ENCODE peak calls at places on chromosomes 2 and 18, in five cellular contexts. E, H, D, I and S are unnamed samples.

GRCh38 chr2:167771628-167772027 is 475.8 kb downstream of the STK39 start:
- DNase-seq in E (no peak), H (no peak), D (no peak), I (no peak), S (no peak)

GRCh38 chr18:67652296-67652695 is 135.8 kb upstream of the DSEL start:
- DNase-seq in E (no peak), H (no peak), D (no peak), I (no peak), S (no peak)

GRCh38 chr18:46412831-46413371 is 244.1 kb downstream of the LOXHD1 start:
- DNase-seq in E (no peak), H (no peak), D (no peak), I (no peak), S (no peak)

GRCh38 chr2:162840598-162841246 is 2.2 kb upstream of the KCNH7 start:
- DNase-seq in E (no peak), H (peak; percentile 75), D (peak; percentile 74), I (peak; percentile 74), S (no peak)

GRCh38 chr2:204187513-204188088 is 251.0 kb downstream of the ICOS start:
- DNase-seq in E (no peak), H (peak; percentile 24), D (no peak), I (no peak), S (no peak)

GRCh38 chr2:127651987-127652550 is 6.1 kb downstream of the GPR17 start:
- DNase-seq in E (no peak), H (peak; percentile 46), D (no peak), I (no peak), S (no peak)

GRCh38 chr2:38505779-38506178 is 96.9 kb downstream of the HNRNPLL start:
- DNase-seq in E (peak; percentile 77), H (peak; percentile 63), D (peak; percentile 24), I (peak; percentile 29), S (peak; percentile 86)

GRCh38 chr2:172097557-172098131 is 5.1 kb downstream of the DLX2 start:
- DNase-seq in E (no peak), H (no peak), D (peak; percentile 35), I (no peak), S (no peak)

GRCh38 chr2:47509981-47510380 is 107.0 kb downstream of the MSH2 start:
- DNase-seq in E (no peak), H (no peak), D (no peak), I (no peak), S (no peak)

DNA sequence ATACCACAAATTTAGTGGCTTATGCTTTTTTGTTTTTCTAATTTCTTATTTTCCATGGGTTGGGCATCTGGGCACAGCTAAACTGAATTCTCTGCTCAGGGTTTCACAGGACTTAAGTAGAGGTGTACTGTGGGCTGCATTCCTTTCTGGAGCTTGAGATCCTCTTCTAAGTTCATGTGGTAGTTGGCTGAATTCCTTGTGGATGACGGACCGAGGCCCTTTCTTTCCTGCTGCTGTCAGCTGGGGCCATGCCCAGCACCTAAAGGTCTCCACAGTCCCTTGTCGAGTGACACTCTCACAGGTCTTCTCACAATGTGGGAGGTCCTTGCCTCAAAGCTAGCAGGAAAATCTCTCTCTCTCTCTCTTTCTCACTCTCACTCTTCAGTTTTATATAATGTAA is 433.5 kb upstream of the LRATD1 start:
- DNase-seq in E (no peak), H (no peak), D (peak; percentile 3), I (peak; percentile 3), S (no peak)
- H3K4me3 ChIP-seq in E (no peak overlapping the region), H (no peak overlapping the region), D (no peak overlapping the region), I (no peak overlapping the region), S (no peak overlapping the region)

DNA sequence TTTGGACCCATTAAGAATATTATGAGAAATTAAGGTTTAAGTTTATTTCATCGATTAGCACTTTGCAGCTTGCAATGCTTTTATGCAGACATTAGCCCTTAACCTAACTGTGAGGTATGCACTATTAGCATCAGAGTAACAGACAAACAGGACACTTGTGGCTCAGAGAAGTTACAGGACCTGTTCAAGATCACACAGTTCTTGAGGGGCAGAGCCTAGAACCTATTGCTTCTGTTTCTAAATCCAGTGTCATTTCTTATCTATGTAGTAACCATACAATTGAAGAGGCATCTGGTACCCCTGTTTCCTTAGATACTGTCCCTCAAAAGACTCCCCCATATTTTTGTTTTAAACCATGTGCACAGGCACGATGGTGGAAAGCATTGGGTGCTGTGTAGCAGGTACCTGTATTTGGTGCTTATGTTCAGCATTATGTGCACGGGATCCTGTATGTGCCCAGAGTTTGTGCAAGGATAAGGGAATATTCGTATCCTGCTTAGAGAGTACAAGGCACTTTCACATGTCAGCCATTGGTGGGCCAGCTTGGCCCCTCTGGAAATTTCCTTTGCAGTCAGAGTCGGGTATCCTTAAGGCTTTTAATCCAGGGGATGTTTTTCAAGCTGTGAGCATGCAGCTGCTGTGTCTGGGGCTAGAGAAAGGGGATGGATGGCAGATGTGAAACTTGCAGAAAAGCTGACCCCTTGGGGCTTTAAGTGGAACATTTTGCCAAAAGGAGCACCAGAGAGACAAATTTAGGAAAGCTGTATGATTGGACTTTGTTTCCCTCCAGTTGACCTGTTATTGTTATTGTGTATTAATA is 2.0 kb downstream of the LBH start:
- DNase-seq in E (no peak), H (no peak), D (no peak), I (no peak), S (no peak)
- H3K4me3 ChIP-seq in E (peak overlapping the region; percentile 83), H (no peak overlapping the region), D (peak overlapping the region; percentile 67), I (peak overlapping the region; percentile 97), S (peak overlapping the region; percentile 64)

DNA sequence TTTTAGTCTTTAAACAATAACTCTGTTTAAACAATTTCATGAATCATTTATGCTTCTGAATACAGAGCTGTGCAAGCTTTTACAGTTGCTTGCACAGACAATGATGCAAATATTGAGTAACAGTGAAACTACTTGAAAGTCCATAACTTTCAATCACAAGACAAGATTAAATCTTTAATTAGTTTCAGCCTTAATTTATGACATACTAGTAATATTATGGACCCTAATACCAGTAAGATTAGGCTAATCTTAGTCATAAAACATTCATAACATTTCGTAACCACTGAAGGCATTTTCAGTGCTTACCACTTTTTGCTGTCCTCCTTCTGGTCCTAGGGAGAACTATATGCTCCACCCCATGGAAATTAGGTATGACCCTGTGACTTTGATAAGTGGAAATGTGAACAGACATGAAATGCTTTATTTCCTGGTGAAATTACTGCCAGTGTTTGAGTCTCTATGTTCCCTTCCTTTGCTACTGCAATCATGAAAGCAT is 1.8 kb upstream of the COBLL1 start:
- DNase-seq in E (no peak), H (no peak), D (peak; percentile 52), I (no peak), S (no peak)
- H3K4me3 ChIP-seq in E (no peak overlapping the region), H (no peak overlapping the region), D (no peak overlapping the region), I (no peak overlapping the region), S (no peak overlapping the region)

DNA sequence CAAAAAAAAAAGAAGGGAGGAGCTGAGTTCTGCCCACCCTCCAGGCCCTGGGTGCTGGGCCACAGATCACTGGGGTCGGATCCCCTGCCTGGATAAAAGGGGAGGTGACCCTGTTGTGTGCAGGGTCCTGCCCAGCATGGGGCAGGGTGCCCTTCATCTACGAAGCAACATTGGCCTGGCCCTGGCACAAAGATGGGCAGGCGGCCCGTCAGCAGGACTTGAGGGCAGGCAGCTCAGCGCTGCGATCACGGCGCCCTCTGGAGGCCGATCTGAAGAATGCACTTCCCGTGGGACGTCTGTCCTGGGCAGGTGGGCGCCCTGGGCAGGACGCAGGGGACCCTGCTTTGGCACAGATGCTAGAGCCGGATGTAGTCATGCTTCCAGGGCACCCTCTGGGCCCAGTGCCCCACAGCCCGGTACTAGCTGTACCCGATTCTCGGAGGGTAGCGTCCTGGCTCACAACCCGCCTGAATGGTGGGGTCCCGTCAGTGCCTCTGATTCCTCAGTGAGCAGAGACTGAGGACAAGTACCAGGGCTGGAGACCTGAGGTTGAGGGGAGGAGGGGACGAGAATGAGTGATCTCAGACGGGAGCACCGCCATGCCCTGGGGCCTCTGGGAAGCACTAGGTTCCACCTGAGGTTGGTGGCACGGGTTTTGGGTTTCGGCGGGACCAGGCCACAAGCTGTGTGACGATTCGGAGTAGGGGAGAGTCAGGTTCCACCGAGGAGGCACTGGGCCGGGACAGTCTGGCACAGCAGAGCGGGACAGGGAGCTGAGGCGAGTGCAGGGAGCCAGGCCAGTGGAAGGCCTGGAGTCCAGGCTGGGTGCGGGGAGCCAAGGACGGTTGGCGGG is 18.0 kb downstream of the ARID5A start:
- DNase-seq in E (peak; percentile 89), H (peak; percentile 63), D (peak; percentile 64), I (peak; percentile 69), S (peak; percentile 89)
- H3K4me3 ChIP-seq in E (no peak overlapping the region), H (no peak overlapping the region), D (no peak overlapping the region), I (no peak overlapping the region), S (peak overlapping the region; percentile 10)

GRCh38 chr2:112053917-112054846 is 887 bp upstream of the TMEM87B start:
- DNase-seq in E (peak; percentile 99), H (peak; percentile 99), D (peak; percentile 88), I (peak; percentile 96), S (peak; percentile 99)

GRCh38 chr2:112055110-112055832 is at the start of gene TMEM87B:
- DNase-seq in E (peak; percentile 98), H (peak; percentile 98), D (peak; percentile 94), I (peak; percentile 97), S (peak; percentile 98)

GRCh38 chr2:112055833-112056625 is 960 bp downstream of the TMEM87B start:
- DNase-seq in E (peak; percentile 89), H (peak; percentile 79), D (peak; percentile 66), I (peak; percentile 72), S (peak; percentile 83)

GRCh38 chr2:112059671-112060070 is 4.6 kb downstream of the TMEM87B start:
- DNase-seq in E (no peak), H (no peak), D (no peak), I (no peak), S (no peak)

DNA sequence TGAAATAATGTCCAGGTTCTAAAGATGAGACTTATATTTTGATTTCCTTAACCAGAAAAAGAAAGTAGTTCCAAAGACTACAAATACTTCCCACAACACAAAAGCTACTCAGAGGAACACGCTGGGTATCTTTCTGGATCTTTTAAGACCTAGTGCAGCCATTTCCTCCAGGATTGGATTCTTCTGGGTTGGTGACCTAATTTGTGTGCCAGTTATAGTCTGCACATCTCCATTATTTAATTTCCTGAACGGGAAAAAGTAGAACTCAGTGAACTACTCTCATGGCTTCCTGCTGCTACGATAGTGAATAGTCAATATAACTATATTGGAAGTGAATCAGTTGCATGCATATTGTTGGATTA is 1.5 kb downstream of the TMEM87B start:
- DNase-seq in E (no peak), H (no peak), D (no peak), I (no peak), S (no peak)
- H3K4me3 ChIP-seq in E (peak overlapping the region; percentile 98), H (no peak overlapping the region), D (peak overlapping the region; percentile 75), I (peak overlapping the region; percentile 73), S (peak overlapping the region; percentile 70)

DNA sequence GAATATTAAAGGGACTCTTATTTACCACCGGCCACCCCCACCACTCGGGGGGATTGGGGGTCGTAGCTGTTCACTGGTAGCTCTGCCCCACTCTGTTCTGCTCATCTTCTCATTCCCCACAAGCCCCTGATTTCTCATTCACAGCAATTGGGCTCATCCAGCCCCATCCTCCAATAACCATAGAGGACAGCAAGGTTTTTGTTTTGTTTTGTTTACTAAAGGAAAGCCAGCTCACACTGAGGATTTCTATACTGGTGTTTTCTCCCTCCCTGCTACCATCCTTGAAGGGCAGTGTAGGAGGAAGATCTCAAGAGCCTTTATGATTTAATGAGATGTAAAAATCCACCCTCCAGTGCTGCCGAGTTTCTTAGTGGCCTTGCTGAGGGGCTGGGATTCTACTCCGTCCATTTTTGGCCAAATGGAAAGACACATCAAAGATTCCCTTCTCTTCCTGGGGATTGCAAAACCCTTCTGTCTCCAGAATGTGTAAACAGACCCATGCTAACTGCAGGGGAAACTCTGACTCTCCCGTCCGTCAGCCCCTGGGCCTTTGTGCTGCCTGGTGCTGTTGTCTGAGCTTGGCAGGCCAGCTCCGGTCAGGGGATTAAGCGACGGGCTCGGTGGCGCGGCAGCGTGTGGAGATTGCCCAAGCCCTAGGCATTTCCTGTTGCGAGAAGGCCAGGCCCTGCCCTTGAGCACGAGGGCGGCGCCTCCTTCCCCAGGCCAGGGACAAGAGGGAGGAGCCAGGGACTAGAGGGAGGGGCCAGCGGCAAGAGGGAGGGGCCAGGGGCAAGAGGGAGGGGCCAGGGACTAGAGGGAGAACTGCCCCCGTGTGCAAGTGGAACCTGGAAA is 165.0 kb downstream of the ANTXR1 start:
- DNase-seq in E (peak; percentile 97), H (peak; percentile 84), D (no peak), I (peak; percentile 93), S (peak; percentile 97)
- H3K4me3 ChIP-seq in E (peak overlapping the region; percentile 32), H (no peak overlapping the region), D (no peak overlapping the region), I (no peak overlapping the region), S (peak overlapping the region; percentile 19)

GRCh38 chr2:44952143-44952805 is 10.8 kb downstream of the SIX3 start:
- DNase-seq in E (no peak), H (peak; percentile 57), D (peak; percentile 43), I (peak; percentile 81), S (no peak)
- H3K4me3 ChIP-seq in E (peak overlapping the region; percentile 35), H (no peak overlapping the region), D (no peak overlapping the region), I (peak overlapping the region; percentile 39), S (peak overlapping the region; percentile 33)